ENCODE peak calls at places on chromosomes 13 and 19, in four cellular contexts. W is SK-N-SH, M is K562, Q is WTC11. T is an unnamed sample.

GRCh38 chr19:2848625-2849024 is 7.3 kb downstream of the ZNF555 start:
- DNase-seq in W (no peak), M (no peak), Q (no peak), T (no peak)

GRCh38 chr13:79995334-79995733 is 345.6 kb downstream of the SPRY2 start:
- DNase-seq in W (no peak), M (no peak), Q (no peak), T (no peak)

GRCh38 chr13:76523740-76524382 is 362.3 kb downstream of the KCTD12 start:
- DNase-seq in W (no peak), M (no peak), Q (no peak), T (no peak)

GRCh38 chr13:28590450-28590849 is 68.5 kb upstream of the POMP start:
- DNase-seq in W (no peak), M (no peak), Q (no peak), T (no peak)

GRCh38 chr19:48926909-48927308 is 6.6 kb upstream of the DHDH start:
- DNase-seq in W (no peak), M (peak; percentile 85), Q (no peak), T (no peak)

GRCh38 chr19:18014197-18014596 is 6.2 kb downstream of the ARRDC2 start:
- DNase-seq in W (no peak), M (no peak), Q (no peak), T (no peak)

GRCh38 chr19:35995655-35995993 is 636 bp downstream of the SDHAF1 start:
- DNase-seq in W (peak; percentile 67), M (peak; percentile 80), Q (peak; percentile 76), T (no peak)

GRCh38 chr13:70237131-70237530 is 128.9 kb upstream of the KLHL1 start:
- DNase-seq in W (no peak), M (no peak), Q (no peak), T (no peak)

GRCh38 chr13:20702530-20702929 is 969 bp upstream of the IL17D start:
- DNase-seq in W (no peak), M (no peak), Q (no peak), T (no peak)

GRCh38 chr13:31962661-31963345 is 68.8 kb upstream of the FRY start:
- DNase-seq in W (no peak), M (peak; percentile 1), Q (no peak), T (no peak)

GRCh38 chr13:52070929-52071523 is 46.5 kb downstream of the UTP14C start:
- DNase-seq in W (peak; percentile 36), M (peak; percentile 76), Q (no peak), T (no peak)

GRCh38 chr19:28420731-28421550 is 792.0 kb downstream of the UQCRFS1 start:
- DNase-seq in W (no peak), M (no peak), Q (no peak), T (no peak)

GRCh38 chr13:35471466-35472307 is 4.8 kb downstream of the MAB21L1 start:
- DNase-seq in W (no peak), M (no peak), Q (peak; percentile 27), T (no peak)

GRCh38 chr19:32223595-32224370 is 121.6 kb upstream of the ZNF507 start:
- DNase-seq in W (peak; percentile 30), M (no peak), Q (peak; percentile 24), T (no peak)

GRCh38 chr13:107681611-107682010 is 533.7 kb downstream of the LIG4 start:
- DNase-seq in W (peak; percentile 8), M (no peak), Q (no peak), T (no peak)

GRCh38 chr19:41273076-41273475 is 8.9 kb downstream of the HNRNPUL1 start:
- DNase-seq in W (no peak), M (no peak), Q (no peak), T (no peak)

GRCh38 chr19:29645911-29646310 is 19.4 kb upstream of the PLEKHF1 start:
- DNase-seq in W (no peak), M (peak; percentile 52), Q (no peak), T (no peak)

GRCh38 chr13:94713556-94714182 is 1.3 kb upstream of the SOX21 start:
- DNase-seq in W (no peak), M (no peak), Q (no peak), T (no peak)

GRCh38 chr13:75908137-75908536 is 272.0 kb downstream of the LMO7 start:
- DNase-seq in W (no peak), M (no peak), Q (no peak), T (no peak)

DNA sequence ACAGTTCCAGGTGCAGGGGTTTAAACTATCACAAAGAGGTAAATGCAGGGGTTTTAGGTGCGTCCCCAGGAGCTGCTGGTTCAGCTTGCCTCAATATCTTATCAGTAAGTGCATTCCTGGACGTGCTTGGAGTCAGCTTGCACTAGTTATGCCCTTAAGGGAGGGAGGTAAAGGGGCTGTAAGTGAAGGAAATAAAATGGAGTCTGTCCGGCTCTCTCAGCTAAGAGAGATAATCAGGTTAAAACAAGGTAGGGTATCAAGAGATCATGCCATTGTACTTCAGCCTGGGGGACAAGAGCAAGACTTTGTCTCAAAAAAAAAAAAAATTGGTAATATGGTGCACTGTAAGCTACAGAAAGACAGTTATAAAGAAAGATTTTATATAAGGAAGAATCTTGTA is 69.7 kb downstream of the ZNF100 start:
- DNase-seq in W (no peak), M (peak; percentile 18), Q (no peak), T (no peak)
- TF ChIP-seq USF1 in W (no peak), M (no peak), Q (no peak), T (no peak)

GRCh38 chr19:53537523-53538377 is at the start of gene ZNF331:
- DNase-seq in W (peak; percentile 88), M (no peak), Q (peak; percentile 77), T (peak; percentile 63)
- TF ChIP-seq USF1 in W (no peak), M (no peak), Q (peak; percentile 56), T (peak; percentile 48)

GRCh38 chr19:6663236-6664187 is 6.4 kb downstream of the TNFSF14 start:
- DNase-seq in W (no peak), M (no peak), Q (no peak), T (no peak)
- TF ChIP-seq USF1 in W (no peak), M (no peak), Q (no peak), T (no peak)

GRCh38 chr13:64538711-64539110 is 2691.4 kb downstream of the PCDH9 start:
- DNase-seq in W (no peak), M (no peak), Q (no peak), T (no peak)
- TF ChIP-seq USF1 in W (no peak), M (no peak), Q (no peak), T (no peak)

GRCh38 chr13:113558461-113558860 is 26.1 kb upstream of the TFDP1 start:
- DNase-seq in W (no peak), M (no peak), Q (no peak), T (no peak)
- TF ChIP-seq USF1 in W (no peak), M (no peak), Q (no peak), T (no peak)

T was measured in GM12878.